ENCODE peak calls at places on chromosomes 16 and 17, in seven cellular contexts. U, P, J, D, Y, A and L are unnamed samples. For H3K36me3, the result is how much of the 10 kb centered on the place peaks cover.

GRCh38 chr16:31201511-31202401 is 804 bp downstream of the PYCARD start:
- DNase-seq in A (peak), D (peak), J (no peak), Y (no peak), P (no peak), U (peak), L (peak)

GRCh38 chr17:76701471-76701967 is 9.2 kb downstream of the MXRA7 start:
- DNase-seq in J (no peak), U (no peak), P (no peak), D (no peak), A (no peak), Y (no peak), L (no peak)

GRCh38 chr17:61002316-61002736 is 324.7 kb downstream of the BCAS3 start:
- DNase-seq in D (no peak), U (no peak), A (no peak), P (no peak), J (peak), Y (no peak), L (no peak)

GRCh38 chr17:11506635-11507034 is 91.6 kb upstream of the DNAH9 start:
- DNase-seq in Y (no peak), A (peak), P (no peak), J (peak), D (no peak), U (no peak), L (no peak)

GRCh38 chr16:30068750-30069574 is 3.4 kb downstream of the ALDOA start:
- DNase-seq in J (no peak), P (no peak), D (peak), A (peak), Y (no peak), U (no peak), L (peak)

GRCh38 chr16:71358464-71359031 is at the start of gene CALB2:
- DNase-seq in U (peak), Y (no peak), A (peak), J (peak), D (peak), P (peak), L (peak)

GRCh38 chr16:85711982-85712587 is 23.3 kb upstream of the GINS2 start:
- DNase-seq in D (no peak), Y (no peak), A (no peak), J (no peak), P (no peak), U (no peak), L (no peak)

GRCh38 chr17:47253541-47254402 is at the start of gene ITGB3:
- DNase-seq in A (peak), P (peak), U (peak), D (peak), J (peak), Y (no peak), L (peak)

GRCh38 chr16:56775162-56775561 is 45.2 kb downstream of the NUP93 start:
- DNase-seq in U (no peak), P (no peak), D (no peak), A (no peak), J (no peak), Y (no peak), L (no peak)

GRCh38 chr16:55900616-55901393 is 25.6 kb upstream of the CES5A start:
- DNase-seq in U (no peak), D (no peak), Y (no peak), A (no peak), J (no peak), P (no peak), L (no peak)

GRCh38 chr17:64736804-64737492 is 74.8 kb upstream of the SMURF2 start:
- DNase-seq in Y (no peak), P (peak), D (no peak), U (no peak), J (peak), A (peak), L (peak)

GRCh38 chr17:17313350-17313991 is 10.3 kb downstream of the NT5M start:
- DNase-seq in D (peak), A (peak), J (no peak), U (peak), Y (no peak), P (peak), L (peak)

GRCh38 chr16:22357635-22357971 is 16.8 kb downstream of the CDR2 start:
- DNase-seq in U (no peak), Y (no peak), D (no peak), J (no peak), A (no peak), P (no peak), L (no peak)

GRCh38 chr17:65558683-65559311 is 2.7 kb downstream of the AXIN2 start:
- DNase-seq in D (no peak), J (no peak), Y (no peak), U (peak), P (no peak), A (peak), L (no peak)

GRCh38 chr17:63697341-63698286 is 2.3 kb downstream of the LIMD2 start:
- DNase-seq in Y (no peak), P (peak), U (peak), J (peak), A (peak), D (peak), L (peak)

GRCh38 chr17:38379448-38379847 is 27.8 kb downstream of the SOCS7 start:
- DNase-seq in D (no peak), P (no peak), Y (no peak), J (no peak), U (no peak), A (no peak), L (no peak)

GRCh38 chr17:65355246-65355645 is 206.2 kb downstream of the AXIN2 start:
- DNase-seq in J (no peak), D (no peak), P (no peak), Y (no peak), A (no peak), U (no peak), L (no peak)

GRCh38 chr16:55437627-55438026 is 41.4 kb upstream of the MMP2 start:
- DNase-seq in U (no peak), A (no peak), Y (peak), J (peak), P (no peak), D (no peak), L (no peak)

GRCh38 chr17:34424814-34425490 is 61.9 kb upstream of the CCL1 start:
- DNase-seq in D (no peak), A (no peak), J (no peak), Y (no peak), U (no peak), P (peak), L (no peak)

GRCh38 chr16:30775381-30776099 is 11.5 kb downstream of the ZNF629 start:
- DNase-seq in J (peak), U (peak), A (peak), P (peak), D (peak), Y (peak), L (no peak)

GRCh38 chr17:56222255-56222654 is 69.0 kb downstream of the ANKFN1 start:
- DNase-seq in D (no peak), P (no peak), J (no peak), A (no peak), U (no peak), Y (no peak), L (no peak)

GRCh38 chr17:35612924-35613521 is 25.9 kb downstream of the AP2B1 start:
- DNase-seq in D (no peak), J (peak), A (peak), Y (no peak), P (peak), U (no peak), L (no peak)

GRCh38 chr17:64622931-64623654 is 39.0 kb downstream of the SMURF2 start:
- DNase-seq in J (peak), P (no peak), D (no peak), U (no peak), Y (peak), A (no peak), L (no peak)

GRCh38 chr16:85969591-85969990 is 70.6 kb downstream of the IRF8 start:
- DNase-seq in P (no peak), U (no peak), A (no peak), D (no peak), Y (no peak), J (no peak), L (no peak)

GRCh38 chr17:7832431-7832830 is 1.6 kb upstream of the KDM6B start:
- DNase-seq in Y (no peak), P (no peak), J (no peak), U (no peak), D (no peak), A (no peak), L (no peak)

GRCh38 chr17:7834891-7835817 is 1.1 kb downstream of the KDM6B start:
- DNase-seq in J (peak), A (peak), D (peak), Y (peak), U (peak), P (peak), L (peak)

GRCh38 chr17:7833795-7834553 is at the start of gene KDM6B:
- DNase-seq in P (peak), J (peak), Y (no peak), D (peak), U (peak), A (peak), L (peak)

GRCh38 chr17:7834554-7834890 is 505 bp downstream of the KDM6B start:
- DNase-seq in P (no peak), Y (no peak), J (no peak), D (peak), A (peak), U (peak), L (peak)

DNA sequence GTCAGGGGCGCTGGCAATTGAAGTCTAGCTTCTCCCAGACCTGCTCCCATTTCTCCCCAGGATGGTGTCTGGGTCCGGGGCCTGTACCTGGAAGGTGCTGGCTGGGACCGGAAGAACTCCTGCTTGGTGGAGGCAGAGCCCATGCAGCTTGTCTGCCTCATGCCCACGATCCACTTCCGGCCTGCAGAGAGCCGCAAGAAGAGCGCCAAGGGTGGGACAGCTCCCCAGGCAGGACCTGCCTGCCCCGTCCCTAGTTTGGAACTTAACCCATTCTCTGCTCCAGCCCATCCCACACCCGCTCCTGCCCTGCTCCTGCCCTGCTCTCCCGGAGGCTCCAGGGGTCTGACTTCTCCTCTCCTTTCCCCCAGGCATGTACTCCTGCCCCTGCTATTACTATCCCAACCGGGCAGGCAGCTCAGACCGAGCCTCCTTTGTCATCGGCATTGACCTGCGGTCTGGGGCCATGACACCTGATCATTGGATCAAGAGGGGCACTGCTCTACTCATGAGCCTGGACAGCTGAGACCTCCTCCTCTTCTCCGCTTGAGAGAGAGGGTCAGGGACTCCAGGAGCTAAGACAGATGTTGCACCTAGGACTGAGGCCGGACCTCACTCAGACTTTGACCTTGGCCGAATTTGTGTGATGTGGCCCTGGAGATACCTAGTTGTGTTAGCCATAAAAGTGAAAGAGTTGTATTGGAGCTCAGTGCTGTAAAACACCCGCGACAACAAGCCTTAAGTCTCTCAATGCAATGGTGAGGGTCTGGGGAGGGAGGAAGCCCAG is 814 bp upstream of the KDM6B start:
- DNase-seq in J (no peak), P (no peak), A (no peak), U (no peak), D (peak), Y (no peak), L (no peak)
- H3K4me3 ChIP-seq in J (peak), P (peak), A (no peak), U (peak), D (no peak), Y (no peak), L (peak)

DNA sequence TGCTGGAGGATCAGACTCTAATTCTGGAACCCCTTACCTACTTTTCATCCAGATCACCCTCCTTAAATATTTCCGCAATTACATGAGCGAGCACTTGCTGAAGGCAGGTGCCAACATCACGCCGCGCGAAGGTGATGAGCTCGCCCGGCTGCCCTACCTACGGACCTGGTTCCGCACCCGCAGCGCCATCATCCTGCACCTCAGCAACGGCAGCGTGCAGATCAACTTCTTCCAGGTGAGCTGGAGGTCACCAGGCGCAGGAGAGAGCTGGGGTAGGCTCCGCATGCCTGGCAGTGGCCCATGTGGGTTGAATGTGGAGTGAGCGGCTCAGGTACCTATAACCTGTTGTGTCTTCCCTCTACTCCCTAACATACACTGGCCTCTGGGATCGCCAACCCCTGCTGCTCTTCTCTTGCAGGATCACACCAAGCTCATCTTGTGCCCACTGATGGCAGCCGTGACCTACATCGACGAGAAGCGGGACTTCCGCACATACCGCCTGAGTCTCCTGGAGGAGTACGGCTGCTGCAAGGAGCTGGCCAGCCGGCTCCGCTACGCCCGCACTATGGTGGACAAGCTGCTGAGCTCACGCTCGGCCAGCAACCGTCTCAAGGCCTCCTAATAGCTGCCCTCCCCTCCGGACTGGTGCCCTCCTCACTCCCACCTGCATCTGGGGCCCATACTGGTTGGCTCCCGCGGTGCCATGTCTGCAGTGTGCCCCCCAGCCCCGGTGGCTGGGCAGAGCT is 10.9 kb downstream of the PLK1 start:
- DNase-seq in J (no peak), D (no peak), U (no peak), P (no peak), A (no peak), Y (no peak), L (no peak)
- H3K36me3 ChIP-seq in J (under half), D (under half), U (under half), P (half or more), A (under half), Y (under half), L (under half)

GRCh38 chr16:2236362-2237075 is at the start of gene DNASE1L2:
- DNase-seq in J (no peak), D (peak), P (no peak), A (peak), Y (no peak), U (no peak), L (no peak)
- H3K4me3 ChIP-seq in J (peak), D (no peak), P (no peak), A (no peak), Y (no peak), U (peak), L (no peak)

GRCh38 chr16:3854740-3855139 is 25.8 kb downstream of the CREBBP start:
- DNase-seq in U (no peak), Y (no peak), A (no peak), P (no peak), D (no peak), J (no peak), L (no peak)
- H3K36me3 ChIP-seq in U (under half), Y (under half), A (under half), P (under half), D (under half), J (under half), L (under half)

GRCh38 chr17:13333661-13334060 is 268.1 kb downstream of the HS3ST3A1 start:
- DNase-seq in D (no peak), U (no peak), Y (no peak), J (no peak), P (no peak), A (no peak), L (no peak)

GRCh38 chr17:13337171-13337570 is 264.6 kb downstream of the HS3ST3A1 start:
- DNase-seq in Y (no peak), A (no peak), P (no peak), J (no peak), D (no peak), U (no peak), L (no peak)

GRCh38 chr17:13338421-13338820 is 263.3 kb downstream of the HS3ST3A1 start:
- DNase-seq in J (no peak), D (no peak), U (no peak), P (no peak), A (no peak), Y (no peak), L (no peak)

GRCh38 chr17:13334374-13334773 is 267.4 kb downstream of the HS3ST3A1 start:
- DNase-seq in J (no peak), P (no peak), U (no peak), D (no peak), A (no peak), Y (no peak), L (no peak)

DNA sequence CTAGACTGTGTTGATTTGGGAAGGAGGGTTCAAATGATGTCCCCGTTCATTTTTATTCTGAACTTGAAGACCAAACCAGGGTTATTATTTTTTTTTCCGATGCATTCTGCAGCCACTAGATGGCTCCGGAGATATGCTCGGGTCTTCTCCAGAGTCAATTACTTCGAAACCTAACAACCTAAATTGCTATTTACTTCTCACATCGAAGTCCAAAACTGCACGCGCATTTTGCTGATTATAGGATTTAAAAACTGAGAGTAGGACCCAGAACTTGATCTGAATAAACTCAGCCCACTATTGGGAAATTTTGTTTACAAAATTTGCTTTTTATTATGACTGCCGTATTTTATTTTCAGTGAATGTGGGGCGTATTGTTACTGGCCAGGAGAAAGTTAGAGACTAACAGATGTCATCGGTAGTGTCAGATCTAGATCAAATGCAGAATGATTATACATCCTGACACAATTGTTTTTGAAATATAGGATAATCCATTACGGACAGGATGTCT is 263.8 kb downstream of the HS3ST3A1 start:
- DNase-seq in P (peak), J (peak), A (peak), Y (no peak), D (no peak), U (no peak), L (no peak)
- H3K4me3 ChIP-seq in P (peak), J (peak), A (no peak), Y (peak), D (no peak), U (no peak), L (no peak)

GRCh38 chr17:28703552-28704218 is 8.0 kb downstream of the PROCA1 start:
- DNase-seq in D (no peak), Y (no peak), A (no peak), J (no peak), U (no peak), P (peak), L (no peak)

GRCh38 chr17:28706471-28707338 is 5.0 kb downstream of the PROCA1 start:
- DNase-seq in D (no peak), U (no peak), Y (no peak), A (no peak), J (no peak), P (no peak), L (no peak)

GRCh38 chr17:28704219-28704858 is 7.3 kb downstream of the PROCA1 start:
- DNase-seq in Y (no peak), J (no peak), P (no peak), D (no peak), U (no peak), A (no peak), L (no peak)

GRCh38 chr17:28705728-28706334 is 5.9 kb downstream of the PROCA1 start:
- DNase-seq in P (no peak), U (no peak), D (no peak), J (no peak), A (no peak), Y (no peak), L (no peak)

GRCh38 chr17:28705074-28705659 is 6.5 kb downstream of the PROCA1 start:
- DNase-seq in J (no peak), U (no peak), D (no peak), A (no peak), P (no peak), Y (no peak), L (no peak)
- H3K36me3 ChIP-seq in J (under half), U (under half), D (under half), A (under half), P (half or more), Y (under half), L (under half)

DNA sequence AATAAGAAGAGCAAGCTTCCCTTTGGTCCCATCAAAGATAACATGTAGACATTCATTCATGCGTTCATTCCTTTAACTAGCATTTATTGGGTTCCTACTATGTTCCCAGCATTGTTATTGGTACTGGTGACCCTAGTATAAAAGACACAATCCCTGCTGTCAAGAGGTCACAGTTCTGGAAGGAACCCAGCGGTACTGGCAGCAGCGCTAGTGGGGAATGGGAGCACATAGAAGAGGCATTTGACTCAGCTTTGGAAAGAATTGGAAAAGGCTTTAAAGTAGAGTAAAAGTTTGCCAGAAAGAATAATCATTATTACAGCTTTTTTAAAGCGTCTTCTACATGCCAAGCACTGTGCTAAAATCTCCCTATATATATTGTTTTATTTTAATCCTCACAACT is 41.7 kb upstream of the NF1 start:
- DNase-seq in A (no peak), J (no peak), Y (no peak), P (no peak), U (no peak), D (no peak), L (no peak)
- H3K4me3 ChIP-seq in A (no peak), J (no peak), Y (no peak), P (no peak), U (no peak), D (no peak), L (no peak)